ENCODE peak calls at places on chromosomes 16 and 17, in four cellular contexts. E, S, D and Q are unnamed samples.

GRCh38 chr17:64262125-64262421 is 987 bp downstream of the TEX2 start:
- DNase-seq in E (no peak), S (peak), D (no peak), Q (no peak)

GRCh38 chr17:72974605-72975232 is 117.8 kb downstream of the SLC39A11 start:
- DNase-seq in E (no peak), S (no peak), D (no peak), Q (no peak)

GRCh38 chr17:17819561-17819995 is 17.2 kb downstream of the SREBF1 start:
- DNase-seq in S (no peak), D (peak), E (peak), Q (no peak)

GRCh38 chr16:81437860-81438259 is 6.7 kb upstream of the CMIP start:
- DNase-seq in S (peak), D (no peak), E (no peak), Q (no peak)

GRCh38 chr16:58024673-58025350 is 742 bp upstream of the MMP15 start:
- DNase-seq in E (no peak), S (peak), D (peak), Q (no peak)

GRCh38 chr16:61083711-61084110 is 952.5 kb downstream of the CDH8 start:
- DNase-seq in E (no peak), S (no peak), D (no peak), Q (no peak)

GRCh38 chr17:82697808-82698064 is 762 bp downstream of the RAB40B start:
- DNase-seq in S (no peak), E (no peak), D (no peak), Q (no peak)

GRCh38 chr17:48555183-48555615 is 10.3 kb upstream of the HOXB2 start:
- DNase-seq in S (no peak), E (no peak), D (no peak), Q (no peak)

GRCh38 chr16:4344659-4345438 is 6.3 kb downstream of the PAM16 start:
- DNase-seq in D (peak), E (no peak), S (no peak), Q (no peak)

GRCh38 chr17:62966426-62967110 is 533 bp downstream of the TANC2 start:
- DNase-seq in D (peak), E (no peak), S (peak), Q (no peak)

GRCh38 chr16:48022496-48022895 is 133.3 kb downstream of the ABCC12 start:
- DNase-seq in E (no peak), S (no peak), D (no peak), Q (no peak)

GRCh38 chr16:366476-366875 is 3.9 kb downstream of the MRPL28 start:
- DNase-seq in E (no peak), S (no peak), D (no peak), Q (no peak)

GRCh38 chr17:75830168-75831031 is 13.8 kb downstream of the UNC13D start:
- DNase-seq in S (no peak), D (no peak), E (no peak), Q (no peak)

GRCh38 chr17:3502466-3502865 is 26.7 kb downstream of the ASPA start:
- DNase-seq in D (no peak), E (no peak), S (no peak), Q (no peak)

GRCh38 chr17:75603123-75603522 is 15.5 kb downstream of the MYO15B start:
- DNase-seq in D (no peak), E (no peak), S (no peak), Q (no peak)

GRCh38 chr16:11151156-11151904 is 104.7 kb downstream of the SOCS1 start:
- DNase-seq in E (no peak), S (no peak), D (no peak), Q (no peak)

GRCh38 chr16:88505405-88506082 is 52.5 kb downstream of the ZFPM1 start:
- DNase-seq in S (no peak), D (peak), E (no peak), Q (no peak)

GRCh38 chr17:61486135-61487120 is 34.2 kb downstream of the TBX4 start:
- DNase-seq in D (no peak), S (no peak), E (no peak), Q (no peak)

GRCh38 chr16:31000671-31001382 is 9.6 kb downstream of the STX1B start:
- DNase-seq in E (no peak), S (no peak), D (no peak), Q (no peak)